ENCODE peak calls at places on chromosomes 7 and 10, in six cellular contexts. P, S, U, C, O and H are unnamed samples.
A peak's percentile ranks its signal among the peaks of the same experiment; 100 is the strongest.

GRCh38 chr7:30561389-30561788 is 33.3 kb upstream of the GARS1 start:
- DNase-seq in O (no peak), U (no peak), S (no peak), C (no peak), P (no peak), H (no peak)

GRCh38 chr7:94236960-94237359 is 157.7 kb upstream of the COL1A2 start:
- DNase-seq in C (no peak), U (no peak), O (no peak), S (no peak), P (no peak), H (no peak)

GRCh38 chr10:17883621-17884020 is 68.1 kb upstream of the SLC39A12 start:
- DNase-seq in C (no peak), S (no peak), U (no peak), P (no peak), O (no peak), H (no peak)

GRCh38 chr10:26621243-26621888 is 76.1 kb upstream of the PDSS1 start:
- DNase-seq in U (no peak), C (no peak), O (no peak), S (no peak), P (no peak), H (no peak)

GRCh38 chr7:37311282-37311868 is 137.3 kb downstream of the ELMO1 start:
- DNase-seq in O (no peak), P (no peak), U (no peak), C (peak; percentile 59), S (no peak), H (peak; percentile 40)

GRCh38 chr7:13106513-13106912 is 419.1 kb downstream of the ARL4A start:
- DNase-seq in U (no peak), S (no peak), C (no peak), O (no peak), P (no peak), H (no peak)

GRCh38 chr7:150830957-150831356 is 21.4 kb upstream of the AOC1 start:
- DNase-seq in C (no peak), P (no peak), S (no peak), U (no peak), O (no peak), H (no peak)

GRCh38 chr7:23966941-23967340 is 256.9 kb downstream of the STK31 start:
- DNase-seq in O (no peak), U (no peak), S (no peak), C (no peak), P (no peak), H (no peak)

GRCh38 chr10:67878133-67878532 is 6.3 kb upstream of the SIRT1 start:
- DNase-seq in C (no peak), O (no peak), P (no peak), S (no peak), U (no peak), H (no peak)

GRCh38 chr7:74718336-74718735 is 55.5 kb upstream of the NCF1 start:
- DNase-seq in P (no peak), C (no peak), O (no peak), U (no peak), S (no peak), H (no peak)

GRCh38 chr10:28897617-28898464 is 220.5 kb downstream of the BAMBI start:
- DNase-seq in S (no peak), U (peak; percentile 86), P (no peak), C (no peak), O (no peak), H (no peak)

GRCh38 chr10:100887761-100888296 is 24.9 kb upstream of the SLF2 start:
- DNase-seq in O (no peak), P (no peak), U (no peak), S (no peak), C (no peak), H (no peak)

GRCh38 chr10:26721561-26721960 is 24.1 kb downstream of the PDSS1 start:
- DNase-seq in P (no peak), C (peak; percentile 61), O (no peak), U (no peak), S (no peak), H (no peak)

GRCh38 chr10:101031796-101032636 is 982 bp downstream of the SFXN3 start:
- DNase-seq in U (peak; percentile 53), S (peak; percentile 59), C (peak; percentile 79), P (peak; percentile 74), O (peak; percentile 70), H (peak; percentile 55)